ENCODE peak calls at places on chromosomes 4 and X, in seven cellular contexts. V is MCF 10A, L is tibial nerve, R is foreskin fibroblast, Q is heart left ventricle, B is pancreas, W is suprapubic skin. C is an unnamed sample.

GRCh38 chr4:89001647-89002518 is 55.1 kb downstream of the FAM13A start:
- DNase-seq in V (no peak), L (no peak), R (no peak), Q (no peak), B (peak), W (no peak), C (peak)

GRCh38 chrX:65522739-65523372 is 11.7 kb downstream of the LAS1L start:
- DNase-seq in V (peak), L (no peak), R (peak), Q (no peak), B (no peak), W (no peak), C (peak)

GRCh38 chr4:142091085-142091513 is 454.7 kb downstream of the IL15 start:
- DNase-seq in V (peak), L (no peak), R (peak), Q (no peak), B (no peak), W (no peak), C (peak)

GRCh38 chr4:16461362-16461761 is 235.1 kb upstream of the TAPT1 start:
- DNase-seq in V (peak), L (no peak), R (no peak), Q (no peak), B (no peak), W (no peak), C (peak)

GRCh38 chrX:47283015-47283771 is 50.4 kb downstream of the USP11 start:
- DNase-seq in V (no peak), L (no peak), R (peak), Q (peak), B (no peak), W (no peak), C (peak)

GRCh38 chr4:40190880-40191815 is 5.7 kb upstream of the RHOH start:
- DNase-seq in V (no peak), L (no peak), R (no peak), Q (no peak), B (no peak), W (no peak), C (no peak)

GRCh38 chrX:13094780-13095425 is 50.5 kb upstream of the FAM9C start:
- DNase-seq in V (no peak), L (no peak), R (no peak), Q (no peak), B (no peak), W (no peak), C (no peak)

GRCh38 chr4:133565379-133565778 is 416.3 kb downstream of the PCDH10 start:
- DNase-seq in V (peak), L (no peak), R (no peak), Q (no peak), B (no peak), W (no peak), C (peak)

GRCh38 chr4:71206763-71207162 is 132.1 kb upstream of the SLC4A4 start:
- DNase-seq in V (no peak), L (no peak), R (no peak), Q (no peak), B (no peak), W (no peak), C (no peak)

GRCh38 chr4:40299704-40300336 is 35.3 kb upstream of the CHRNA9 start:
- DNase-seq in V (no peak), L (no peak), R (no peak), Q (no peak), B (no peak), W (no peak), C (peak)

GRCh38 chr4:71609159-71609558 is 174.7 kb downstream of the GC start:
- DNase-seq in V (peak), L (no peak), R (no peak), Q (no peak), B (no peak), W (no peak), C (peak)

GRCh38 chr4:44145868-44146267 is 302.7 kb downstream of the KCTD8 start:
- DNase-seq in V (peak), L (no peak), R (no peak), Q (no peak), B (no peak), W (no peak), C (peak)

GRCh38 chr4:52939739-52940138 is 77.6 kb downstream of the RASL11B start:
- DNase-seq in V (no peak), L (no peak), R (no peak), Q (no peak), B (peak), W (no peak), C (no peak)

GRCh38 chr4:25563071-25563564 is 92.5 kb upstream of the SLC34A2 start:
- DNase-seq in V (peak), L (no peak), R (no peak), Q (no peak), B (no peak), W (no peak), C (peak)

GRCh38 chr4:113452868-113453620 is 308.5 kb downstream of the CAMK2D start:
- DNase-seq in V (peak), L (no peak), R (no peak), Q (no peak), B (no peak), W (no peak), C (peak)

GRCh38 chr4:12382567-12382966 is 953.9 kb upstream of the HS3ST1 start:
- DNase-seq in V (no peak), L (no peak), R (no peak), Q (no peak), B (no peak), W (no peak), C (no peak)

GRCh38 chr4:159142254-159142653 is 39.4 kb downstream of the RAPGEF2 start:
- DNase-seq in V (peak), L (no peak), R (peak), Q (no peak), B (no peak), W (no peak), C (peak)

GRCh38 chrX:140507223-140507981 is 2.5 kb upstream of the SOX3 start:
- DNase-seq in V (peak), L (no peak), R (no peak), Q (no peak), B (no peak), W (no peak), C (peak)

GRCh38 chrX:151013164-151013743 is 30.1 kb downstream of the HMGB3 start:
- DNase-seq in V (no peak), L (no peak), R (no peak), Q (no peak), B (no peak), W (no peak), C (no peak)

GRCh38 chr4:113142351-113142750 is 92.9 kb downstream of the ANK2 start:
- DNase-seq in V (no peak), L (no peak), R (no peak), Q (no peak), B (no peak), W (no peak), C (no peak)

GRCh38 chr4:55887594-55887993 is 34.1 kb downstream of the EXOC1 start:
- DNase-seq in V (peak), L (no peak), R (no peak), Q (no peak), B (no peak), W (no peak), C (no peak)

DNA sequence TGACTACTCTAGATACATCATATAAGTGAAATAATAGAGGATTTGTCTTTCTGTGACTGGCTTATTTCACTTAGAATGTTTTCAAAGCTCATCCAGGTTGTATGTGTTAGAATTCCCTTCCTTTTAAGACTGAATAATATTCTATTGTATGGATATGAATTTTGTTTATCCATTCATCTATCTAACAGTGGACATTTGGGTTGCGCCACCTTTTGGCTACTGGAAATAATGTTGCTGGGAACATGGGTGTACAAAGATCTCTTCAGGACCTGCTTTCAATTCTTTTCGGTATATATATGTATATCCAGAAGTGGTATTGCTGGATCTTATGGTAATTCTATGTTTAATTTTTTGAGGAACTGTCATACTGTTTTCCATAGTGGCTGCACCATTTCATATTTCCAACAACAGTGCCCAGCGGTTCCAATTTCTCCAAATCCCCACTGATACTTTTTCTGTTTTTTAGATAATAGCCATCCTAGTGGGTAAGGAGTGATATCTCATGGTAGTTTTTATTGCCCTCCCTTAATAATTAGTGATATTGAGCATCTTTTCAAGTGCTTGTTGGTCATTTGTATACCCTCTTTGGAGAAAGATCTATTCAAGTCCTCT is 3.4 kb upstream of the SCD5 start:
- DNase-seq in V (peak), L (no peak), R (no peak), Q (no peak), B (no peak), W (no peak), C (peak)
- TF ChIP-seq CTCF in V (peak), L (peak), R (peak), Q (peak), B (no peak), W (no peak), C (peak)

GRCh38 chrX:136198678-136199243 is 51.4 kb downstream of the FHL1 start:
- DNase-seq in V (no peak), L (no peak), R (no peak), Q (no peak), B (no peak), W (no peak), C (no peak)

GRCh38 chrX:136202889-136203288 is 48.3 kb downstream of the MAP7D3 start:
- DNase-seq in V (peak), L (no peak), R (no peak), Q (no peak), B (no peak), W (no peak), C (no peak)

GRCh38 chrX:136201601-136202000 is 49.6 kb downstream of the MAP7D3 start:
- DNase-seq in V (no peak), L (no peak), R (no peak), Q (no peak), B (no peak), W (no peak), C (no peak)

GRCh38 chrX:136199365-136199764 is 51.8 kb downstream of the MAP7D3 start:
- DNase-seq in V (peak), L (no peak), R (no peak), Q (no peak), B (no peak), W (no peak), C (peak)

GRCh38 chrX:136200466-136200865 is 50.7 kb downstream of the MAP7D3 start:
- DNase-seq in V (peak), L (no peak), R (no peak), Q (no peak), B (no peak), W (no peak), C (peak)
- TF ChIP-seq CTCF in V (peak), L (peak), R (peak), Q (peak), B (no peak), W (no peak), C (peak)

DNA sequence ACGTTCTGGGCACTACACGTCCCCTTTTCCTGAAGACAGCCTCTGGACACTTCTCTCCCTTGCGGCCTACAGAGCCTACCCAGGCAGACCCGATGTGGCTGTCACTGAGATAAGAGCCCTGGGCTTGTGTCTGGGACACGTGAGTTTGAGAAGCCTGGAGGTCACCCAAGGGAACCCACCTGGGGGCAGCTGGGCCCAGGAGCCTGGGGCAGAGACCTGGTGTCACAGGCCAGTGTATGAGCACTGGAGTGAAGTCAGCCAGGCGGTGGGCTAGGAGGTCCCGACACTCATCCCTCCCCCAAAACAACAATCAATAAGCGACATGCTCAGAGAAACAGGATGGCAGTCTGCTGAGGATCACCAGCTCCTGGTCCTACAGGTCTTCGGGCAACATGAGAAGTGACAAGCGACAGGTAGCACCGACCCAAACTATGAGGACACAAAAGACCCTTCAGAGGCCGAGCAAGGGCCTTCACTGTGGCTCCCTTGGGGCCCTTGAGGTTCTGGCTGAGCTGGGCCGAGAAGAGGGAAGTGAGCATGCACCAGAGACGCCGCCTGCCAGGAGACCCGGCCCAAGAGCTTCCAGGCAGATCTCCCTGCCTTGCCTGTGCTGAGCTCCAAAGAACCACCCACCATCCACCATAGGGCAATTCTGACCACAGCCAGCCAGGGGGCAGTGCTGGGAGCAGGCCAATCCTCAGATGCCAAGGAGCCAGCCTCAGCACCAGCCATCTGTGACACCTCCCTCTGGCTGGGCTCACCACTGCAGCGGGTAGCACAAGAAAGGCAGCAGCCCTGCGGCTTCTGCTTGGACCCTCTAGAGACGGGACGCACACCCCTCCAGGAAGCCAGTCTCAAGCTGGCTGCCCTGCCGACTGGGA is 11.0 kb upstream of the DUSP9 start:
- DNase-seq in V (peak), L (no peak), R (no peak), Q (peak), B (no peak), W (no peak), C (peak)
- TF ChIP-seq CTCF in V (peak), L (no peak), R (peak), Q (no peak), B (peak), W (no peak), C (peak)

DNA sequence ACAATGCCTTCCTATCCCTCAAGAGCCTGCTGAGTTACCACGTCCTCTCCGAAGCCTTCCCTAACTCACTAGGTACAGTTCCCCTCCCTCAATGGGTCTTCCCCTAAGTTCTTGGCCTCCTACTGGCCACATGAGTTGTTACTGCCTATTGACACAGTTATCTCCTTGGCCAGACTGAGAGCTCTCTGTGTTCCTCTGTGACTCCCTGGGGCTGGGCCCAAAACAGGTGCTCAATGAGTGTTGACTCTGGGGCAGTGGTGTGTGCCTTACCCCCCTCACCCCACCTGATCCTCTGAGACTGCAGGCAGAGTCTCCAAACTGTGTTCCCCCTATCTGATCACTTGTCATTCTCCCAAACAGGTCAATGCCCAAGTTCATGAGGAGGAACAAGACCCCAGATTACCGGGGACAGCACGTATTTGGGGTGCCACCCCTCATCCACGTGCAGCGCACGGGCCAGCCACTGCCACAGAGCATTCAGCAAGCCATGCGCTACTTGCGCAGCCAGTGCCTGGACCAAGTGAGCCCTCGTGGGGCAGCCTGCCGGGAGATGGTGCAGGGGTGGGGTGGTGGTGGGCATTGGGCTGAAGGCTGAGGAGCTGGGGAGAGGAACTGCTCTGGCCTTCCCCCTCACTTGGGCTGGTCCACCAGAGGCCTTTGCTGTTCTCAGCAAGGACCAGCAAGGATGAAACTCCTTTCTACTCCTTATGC is 72.6 kb downstream of the STARD8 start:
- DNase-seq in V (peak), L (no peak), R (no peak), Q (no peak), B (no peak), W (peak), C (no peak)
- TF ChIP-seq CTCF in V (no peak), L (peak), R (peak), Q (no peak), B (no peak), W (no peak), C (peak)

DNA sequence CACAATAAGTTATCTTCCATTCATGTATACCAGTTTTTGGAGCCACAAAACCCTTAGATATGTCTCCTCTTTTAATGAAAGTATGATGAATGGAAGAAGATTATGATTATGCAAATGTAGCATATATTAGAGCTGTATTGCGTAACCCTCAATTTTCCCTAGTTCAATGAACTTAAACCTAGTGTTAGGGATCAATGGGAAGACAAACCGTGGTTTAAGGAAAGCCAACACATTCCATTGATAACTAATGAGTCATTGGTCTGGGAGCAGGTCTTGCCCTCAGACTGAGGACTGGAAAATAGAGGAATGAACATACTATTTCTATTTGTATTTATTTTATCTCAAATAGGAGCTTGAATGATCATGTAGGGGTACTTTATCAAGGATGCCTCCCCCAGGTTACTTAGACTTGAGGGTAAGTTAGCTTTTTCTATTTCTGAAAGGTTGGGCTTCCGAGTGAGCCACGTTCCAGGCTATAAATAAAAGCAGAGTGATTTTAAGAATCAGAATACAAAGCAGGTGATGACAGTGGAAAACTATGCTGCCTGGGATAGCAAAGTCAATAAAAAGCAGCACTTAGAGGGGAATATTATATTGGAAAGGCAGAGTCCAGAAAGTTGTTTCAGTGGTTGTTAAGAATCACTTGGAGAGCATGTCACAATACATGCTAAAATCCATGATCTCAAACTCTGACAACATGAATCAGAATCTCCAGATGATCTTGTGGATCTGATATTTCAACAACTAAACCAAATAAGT is 356.0 kb downstream of the ADAM29 start:
- DNase-seq in V (peak), L (no peak), R (peak), Q (no peak), B (no peak), W (no peak), C (peak)
- TF ChIP-seq CTCF in V (no peak), L (no peak), R (no peak), Q (no peak), B (no peak), W (no peak), C (no peak)

C was measured in epithelial cell of esophagus.